ENCODE peak calls at places on chromosomes 11 and 22, in four cellular contexts. I, F, C and A are unnamed samples.
A peak's percentile ranks its signal among the peaks of the same experiment; 100 is the strongest.

GRCh38 chr11:114586797-114587196 is 8.8 kb downstream of the NXPE4 start:
- DNase-seq in I (peak; percentile 7), F (peak; percentile 12), C (no peak), A (peak; percentile 28)

GRCh38 chr11:129061466-129062194 is 119.0 kb upstream of the TP53AIP1 start:
- DNase-seq in I (peak; percentile 72), F (peak; percentile 92), C (no peak), A (peak; percentile 84)

GRCh38 chr11:2186669-2187266 is 15.2 kb upstream of the TH start:
- DNase-seq in I (peak; percentile 36), F (peak; percentile 56), C (peak; percentile 79), A (no peak)

GRCh38 chr11:62931501-62932278 is 10.5 kb upstream of the CHRM1 start:
- DNase-seq in I (no peak), F (peak; percentile 12), C (no peak), A (peak; percentile 52)

GRCh38 chr11:117944554-117944953 is 15.4 kb upstream of the TMPRSS13 start:
- DNase-seq in I (no peak), F (no peak), C (no peak), A (peak; percentile 10)

GRCh38 chr22:31646186-31647019 is 15.6 kb downstream of the PISD start:
- DNase-seq in I (peak; percentile 100), F (peak; percentile 99), C (no peak), A (peak; percentile 95)

GRCh38 chr11:19992998-19993397 is 167.3 kb downstream of the DBX1 start:
- DNase-seq in I (no peak), F (no peak), C (no peak), A (no peak)

GRCh38 chr22:18024956-18025720 is 777 bp upstream of the MICAL3 start:
- DNase-seq in I (no peak), F (no peak), C (no peak), A (no peak)

GRCh38 chr11:93741882-93742226 is 382 bp downstream of the C11orf54 start:
- DNase-seq in I (peak; percentile 70), F (peak; percentile 70), C (no peak), A (no peak)

GRCh38 chr22:19291218-19291579 is 320 bp downstream of the CLTCL1 start:
- DNase-seq in I (no peak), F (peak; percentile 59), C (peak; percentile 64), A (peak; percentile 23)

GRCh38 chr11:126654886-126655806 is 299.7 kb downstream of the ST3GAL4 start:
- DNase-seq in I (no peak), F (no peak), C (no peak), A (no peak)

GRCh38 chr22:32206774-32207758 is 2.2 kb upstream of the RFPL2 start:
- DNase-seq in I (peak; percentile 40), F (peak; percentile 44), C (peak; percentile 25), A (peak; percentile 42)

GRCh38 chr11:12121504-12121903 is 11.1 kb downstream of the MICAL2 start:
- DNase-seq in I (no peak), F (no peak), C (no peak), A (no peak)

GRCh38 chr11:57456960-57457642 is 3.2 kb upstream of the RTN4RL2 start:
- DNase-seq in I (peak; percentile 88), F (peak; percentile 90), C (peak; percentile 91), A (peak; percentile 69)

GRCh38 chr11:73252577-73253191 is 19.5 kb upstream of the P2RY6 start:
- DNase-seq in I (no peak), F (peak; percentile 28), C (peak; percentile 68), A (no peak)

GRCh38 chr22:49334976-49335375 is 492.7 kb downstream of the BRD1 start:
- DNase-seq in I (no peak), F (no peak), C (no peak), A (no peak)

GRCh38 chr22:32745251-32745995 is 56.1 kb upstream of the TIMP3 start:
- DNase-seq in I (peak; percentile 59), F (peak; percentile 66), C (peak; percentile 15), A (peak; percentile 33)

GRCh38 chr11:36450391-36450714 is 59.7 kb downstream of the TRAF6 start:
- DNase-seq in I (no peak), F (no peak), C (no peak), A (no peak)

GRCh38 chr11:113623114-113623513 is 83.0 kb downstream of the TMPRSS5 start:
- DNase-seq in I (peak; percentile 10), F (peak; percentile 34), C (no peak), A (no peak)

GRCh38 chr11:68997124-68997994 is 15.7 kb downstream of the MRGPRF start:
- DNase-seq in I (no peak), F (no peak), C (no peak), A (no peak)

GRCh38 chr11:72333657-72334056 is 89.7 kb upstream of the PHOX2A start:
- DNase-seq in I (peak; percentile 52), F (no peak), C (peak; percentile 41), A (no peak)

GRCh38 chr11:69691449-69691848 is 12.4 kb downstream of the FGF19 start:
- DNase-seq in I (peak; percentile 50), F (peak; percentile 36), C (no peak), A (no peak)

GRCh38 chr22:19891350-19892248 is 36.9 kb upstream of the GNB1L start:
- DNase-seq in I (peak; percentile 85), F (peak; percentile 94), C (no peak), A (peak; percentile 89)

GRCh38 chr22:44118645-44119315 is 61.9 kb upstream of the PARVG start:
- DNase-seq in I (no peak), F (no peak), C (no peak), A (no peak)

GRCh38 chr22:25869771-25870170 is 127.8 kb downstream of the MYO18B start:
- DNase-seq in I (no peak), F (no peak), C (no peak), A (no peak)

GRCh38 chr22:44550666-44551491 is 52.8 kb upstream of the RTL6 start:
- DNase-seq in I (peak; percentile 84), F (peak; percentile 86), C (no peak), A (peak; percentile 35)

GRCh38 chr11:9906043-9906791 is 242.3 kb downstream of the SWAP70 start:
- DNase-seq in I (peak; percentile 95), F (peak; percentile 99), C (no peak), A (peak; percentile 91)

GRCh38 chr11:132858203-132858602 is 674.1 kb downstream of the OPCML start:
- DNase-seq in I (peak; percentile 67), F (peak; percentile 61), C (peak; percentile 49), A (peak; percentile 50)

GRCh38 chr22:48106215-48106614 is 1343.8 kb downstream of the TBC1D22A start:
- DNase-seq in I (no peak), F (no peak), C (no peak), A (no peak)

GRCh38 chr11:58742981-58743880 is 11.5 kb upstream of the GLYAT start:
- DNase-seq in I (no peak), F (peak; percentile 3), C (no peak), A (no peak)

GRCh38 chr22:49951986-49952896 is 8.3 kb upstream of the PIM3 start:
- DNase-seq in I (peak; percentile 91), F (peak; percentile 83), C (no peak), A (peak; percentile 46)

GRCh38 chr11:34269031-34269430 is 88.8 kb downstream of the ABTB2 start:
- DNase-seq in I (no peak), F (no peak), C (no peak), A (peak; percentile 30)

GRCh38 chr11:75014129-75014528 is 25.4 kb downstream of the NEU3 start:
- DNase-seq in I (peak; percentile 82), F (peak; percentile 65), C (no peak), A (peak; percentile 68)

GRCh38 chr11:11217555-11218286 is 135.3 kb downstream of the CSNK2A3 start:
- DNase-seq in I (no peak), F (no peak), C (no peak), A (no peak)

GRCh38 chr22:48141301-48141700 is 1378.9 kb downstream of the TBC1D22A start:
- DNase-seq in I (no peak), F (no peak), C (no peak), A (no peak)

GRCh38 chr11:96014234-96014633 is 90.3 kb upstream of the MTMR2 start:
- DNase-seq in I (peak; percentile 71), F (peak; percentile 80), C (no peak), A (peak; percentile 74)